ENCODE peak calls at places on chromosomes 7 and 10, in nine cellular contexts. M is activated CD4-positive, CD25-positive, alpha-beta regulatory T cell; E is midbrain; F is activated T-cell treated with anti-CD3 and anti-CD28 coated beads for 1 hour; Y is activated CD8-positive, alpha-beta T cell treated with anti-CD3 and anti-CD28 coated beads, Interleukin-2, amount 10 ng/mL, durations not matched to agents 7 days and 5 days; S is activated gamma-delta T cell treated with Interleukin-2 at 50 U/mL for 16 hours; X is activated naive CD4-positive, alpha-beta T cell treated with anti-CD3 and anti-CD28 coated beads, Interleukin-2, amount 10 ng/mL, durations not matched to agents 7 days and 5 days; Q is germinal center; I is T-helper 1 cell. W is an unnamed sample.

GRCh38 chr10:84391326-84391725 is 62.9 kb downstream of the CCSER2 start:
- DNase-seq in M (no peak), E (peak; percentile 60), F (no peak), Y (no peak), S (no peak), X (no peak), Q (no peak), I (no peak), W (no peak)

GRCh38 chr7:7201583-7202374 is 19.4 kb downstream of the C1GALT1 start:
- DNase-seq in M (no peak), E (no peak), F (peak; percentile 21), Y (peak; percentile 69), S (peak; percentile 39), X (peak; percentile 68), Q (peak; percentile 68), I (peak; percentile 20), W (peak; percentile 83)

GRCh38 chr7:140039896-140040295 is 22.9 kb downstream of the PARP12 start:
- DNase-seq in M (no peak), E (no peak), F (no peak), Y (no peak), S (no peak), X (no peak), Q (no peak), I (no peak), W (no peak)

GRCh38 chr7:45410893-45411292 is 163.3 kb upstream of the ADCY1 start:
- DNase-seq in M (no peak), E (no peak), F (no peak), Y (no peak), S (no peak), X (no peak), Q (no peak), I (no peak), W (no peak)

GRCh38 chr7:129187681-129188371 is 607 bp upstream of the SMO start:
- DNase-seq in M (no peak), E (no peak), F (no peak), Y (no peak), S (no peak), X (no peak), Q (no peak), I (no peak), W (no peak)

GRCh38 chr7:69780377-69780776 is 182.1 kb downstream of the AUTS2 start:
- DNase-seq in M (no peak), E (no peak), F (no peak), Y (no peak), S (no peak), X (no peak), Q (no peak), I (no peak), W (no peak)

GRCh38 chr10:119401671-119402395 is 140.7 kb downstream of the RGS10 start:
- DNase-seq in M (no peak), E (no peak), F (no peak), Y (no peak), S (no peak), X (no peak), Q (no peak), I (no peak), W (no peak)

GRCh38 chr7:133940368-133940767 is 186.8 kb upstream of the LRGUK start:
- DNase-seq in M (no peak), E (no peak), F (no peak), Y (no peak), S (no peak), X (no peak), Q (no peak), I (no peak), W (no peak)

GRCh38 chr7:20165146-20165510 is 52.1 kb downstream of the MACC1 start:
- DNase-seq in M (no peak), E (no peak), F (no peak), Y (no peak), S (no peak), X (no peak), Q (no peak), I (no peak), W (no peak)

GRCh38 chr10:93436577-93436976 is 45.6 kb downstream of the MYOF start:
- DNase-seq in M (no peak), E (peak; percentile 35), F (no peak), Y (no peak), S (no peak), X (no peak), Q (no peak), I (no peak), W (no peak)

W was measured in activated CD4-positive, alpha-beta T cell treated with anti-CD3 and anti-CD28 coated beads, Interleukin-2, amount 10 ng/mL, durations not matched to agents 24 days and 14 days.